ENCODE peak calls at places on chromosomes 16 and 17, in four cellular contexts. S is T-helper 2 cell; C is CD8-positive, alpha-beta T cell; F is mammary epithelial cell. E is an unnamed sample.

GRCh38 chr17:81237591-81238489 is 1.0 kb downstream of the TEPSIN start:
- DNase-seq in S (no peak), F (no peak), C (no peak), E (no peak)

GRCh38 chr16:68093816-68094613 is 8.8 kb downstream of the NFATC3 start:
- DNase-seq in C (no peak), S (no peak), F (peak; percentile 12), E (no peak)

GRCh38 chr17:64938925-64939474 is 19.7 kb upstream of the LRRC37A3 start:
- DNase-seq in C (no peak), S (no peak), F (no peak), E (no peak)

GRCh38 chr16:4800290-4801041 is 2.0 kb downstream of the ROGDI start:
- DNase-seq in F (peak; percentile 65), S (no peak), C (no peak), E (peak; percentile 63)

GRCh38 chr16:24094660-24095059 is 161.5 kb upstream of the CACNG3 start:
- DNase-seq in C (no peak), F (no peak), S (no peak), E (no peak)

GRCh38 chr16:9372934-9373890 is 281.8 kb downstream of the HAPSTR1 start:
- DNase-seq in F (no peak), C (no peak), S (no peak), E (no peak)

GRCh38 chr16:86616906-86617305 is 38.6 kb downstream of the FOXL1 start:
- DNase-seq in F (no peak), C (no peak), S (no peak), E (no peak)

GRCh38 chr17:49995055-49995738 is at the start of gene DLX3:
- DNase-seq in C (no peak), S (no peak), F (peak; percentile 73), E (no peak)

GRCh38 chr17:44608732-44609435 is 47.4 kb upstream of the MEIOC start:
- DNase-seq in S (no peak), C (no peak), F (no peak), E (no peak)

GRCh38 chr17:80890551-80890930 is 101.1 kb upstream of the CHMP6 start:
- DNase-seq in S (no peak), C (no peak), F (no peak), E (no peak)

GRCh38 chr16:11396241-11397048 is 51.2 kb downstream of the RMI2 start:
- DNase-seq in S (peak; percentile 29), F (peak; percentile 39), C (peak; percentile 46), E (peak; percentile 51)

GRCh38 chr17:41680426-41681040 is 8.2 kb upstream of the EIF1 start:
- DNase-seq in C (no peak), S (no peak), F (no peak), E (peak; percentile 49)

GRCh38 chr17:8337802-8338744 is 1.6 kb upstream of the ODF4 start:
- DNase-seq in F (no peak), S (no peak), C (no peak), E (no peak)

GRCh38 chr16:71367243-71367976 is 8.9 kb downstream of the CALB2 start:
- DNase-seq in C (no peak), F (peak; percentile 25), S (no peak), E (no peak)

GRCh38 chr17:73071387-73071999 is 21.0 kb downstream of the SLC39A11 start:
- DNase-seq in C (no peak), S (no peak), F (no peak), E (no peak)

GRCh38 chr16:78443780-78444422 is 344.4 kb downstream of the WWOX start:
- DNase-seq in S (no peak), C (no peak), F (no peak), E (no peak)

GRCh38 chr16:57377080-57377841 is 5.0 kb downstream of the CX3CL1 start:
- DNase-seq in S (no peak), F (peak; percentile 72), C (no peak), E (no peak)

GRCh38 chr16:86955136-86955890 is 361.9 kb downstream of the C16orf95 start:
- DNase-seq in S (no peak), C (no peak), F (no peak), E (no peak)

GRCh38 chr16:535446-536405 is 8.2 kb downstream of the CAPN15 start:
- DNase-seq in C (no peak), S (no peak), F (peak; percentile 81), E (no peak)

GRCh38 chr17:56176101-56176500 is 22.8 kb downstream of the ANKFN1 start:
- DNase-seq in S (no peak), C (no peak), F (no peak), E (no peak)

GRCh38 chr16:9578459-9578858 is 487.0 kb downstream of the HAPSTR1 start:
- DNase-seq in F (peak; percentile 5), S (no peak), C (no peak), E (no peak)

GRCh38 chr16:53822936-53823529 is 119.1 kb downstream of the FTO start:
- DNase-seq in F (peak; percentile 24), C (no peak), S (no peak), E (no peak)

GRCh38 chr16:78890496-78890895 is 710.0 kb downstream of the MAF start:
- DNase-seq in F (no peak), S (no peak), C (no peak), E (no peak)

GRCh38 chr17:29595107-29595942 is 2.4 kb downstream of the ANKRD13B start:
- DNase-seq in C (no peak), S (no peak), F (no peak), E (no peak)

GRCh38 chr17:80009391-80010282 is 26.0 kb downstream of the TBC1D16 start:
- DNase-seq in F (no peak), C (no peak), S (no peak), E (no peak)

GRCh38 chr17:62704381-62704971 is 77.0 kb downstream of the MRC2 start:
- DNase-seq in S (no peak), C (no peak), F (peak; percentile 92), E (no peak)

GRCh38 chr17:63293310-63293709 is 152.8 kb downstream of the CYB561 start:
- DNase-seq in S (no peak), C (no peak), F (peak; percentile 57), E (no peak)

GRCh38 chr16:89300311-89300975 is 82.9 kb downstream of the ZNF778 start:
- DNase-seq in S (no peak), C (no peak), F (no peak), E (no peak)

GRCh38 chr16:31215287-31216115 is 1.4 kb downstream of the PYDC1 start:
- DNase-seq in S (no peak), C (no peak), F (peak; percentile 53), E (no peak)

GRCh38 chr17:30970757-30971567 is at the start of gene RNF135:
- DNase-seq in C (peak; percentile 16), S (peak; percentile 38), F (peak; percentile 88), E (peak; percentile 15)

E was measured in cerebellar nuclear complex.